ENCODE peak calls at places on chromosome 10, in seven cellular contexts. O is HCT116, B is upper lobe of right lung, V is PC-9, I is OCI-LY7, H is foreskin fibroblast, N is WERI-Rb-1. K is an unnamed sample.

GRCh38 chr10:6300106-6300783 is 97.5 kb downstream of the PFKFB3 start:
- DNase-seq in H (peak), B (no peak), O (no peak), V (peak), I (peak), N (no peak), K (no peak)

GRCh38 chr10:24483701-24484100 is 240.0 kb downstream of the ARHGAP21 start:
- DNase-seq in V (peak), O (peak), B (peak), N (peak), I (no peak), H (no peak), K (peak)

GRCh38 chr10:132241496-132241895 is 54.7 kb downstream of the DPYSL4 start:
- DNase-seq in H (no peak), I (no peak), O (no peak), B (no peak), V (no peak), N (no peak), K (no peak)

GRCh38 chr10:17599089-17599488 is 18.1 kb downstream of the HACD1 start:
- DNase-seq in I (no peak), N (peak), H (no peak), B (no peak), O (peak), V (no peak), K (no peak)

GRCh38 chr10:110344622-110345021 is 39.9 kb upstream of the SMNDC1 start:
- DNase-seq in H (no peak), O (no peak), I (no peak), N (no peak), B (no peak), V (peak), K (no peak)

GRCh38 chr10:121846555-121846954 is 81.3 kb downstream of the ATE1 start:
- DNase-seq in B (no peak), H (no peak), V (no peak), I (no peak), N (no peak), O (no peak), K (no peak)

GRCh38 chr10:126907423-126907970 is 2.3 kb downstream of the DOCK1 start:
- DNase-seq in V (no peak), O (no peak), I (no peak), N (no peak), B (no peak), H (no peak), K (no peak)

GRCh38 chr10:43354325-43354635 is 17.2 kb upstream of the FXYD4 start:
- DNase-seq in H (no peak), B (no peak), O (no peak), I (no peak), N (no peak), V (no peak), K (no peak)

GRCh38 chr10:600876-601275 is 88.6 kb downstream of the DIP2C start:
- DNase-seq in O (no peak), H (no peak), B (peak), I (no peak), N (no peak), V (no peak), K (peak)

GRCh38 chr10:14093735-14094484 is 236.8 kb downstream of the FRMD4A start:
- DNase-seq in N (peak), O (no peak), H (peak), B (no peak), I (no peak), V (peak), K (no peak)

GRCh38 chr10:132714096-132714721 is 71.7 kb downstream of the NKX6-2 start:
- DNase-seq in B (no peak), I (no peak), N (no peak), H (no peak), O (no peak), V (no peak), K (peak)

GRCh38 chr10:15898046-15898445 is 37.7 kb upstream of the MINDY3 start:
- DNase-seq in V (no peak), B (no peak), H (peak), I (peak), O (no peak), N (no peak), K (no peak)

GRCh38 chr10:96724621-96725020 is 4.3 kb upstream of the PIK3AP1 start:
- DNase-seq in V (no peak), B (no peak), N (no peak), O (no peak), H (no peak), I (no peak), K (no peak)

GRCh38 chr10:131456411-131456810 is 144.9 kb upstream of the TCERG1L start:
- DNase-seq in B (no peak), H (no peak), I (no peak), O (no peak), V (no peak), N (no peak), K (no peak)

GRCh38 chr10:80468002-80468401 is 13.9 kb downstream of the TSPAN14 start:
- DNase-seq in B (peak), O (no peak), V (no peak), I (peak), N (no peak), H (no peak), K (peak)

GRCh38 chr10:133257489-133258065 is 19.1 kb downstream of the ADAM8 start:
- DNase-seq in O (no peak), I (no peak), B (peak), V (no peak), N (peak), H (peak), K (peak)

GRCh38 chr10:12597800-12598750 is 248.7 kb downstream of the CAMK1D start:
- DNase-seq in O (no peak), B (no peak), I (no peak), N (no peak), H (no peak), V (no peak), K (no peak)

GRCh38 chr10:23341004-23341403 is 3.6 kb downstream of the C10orf67 start:
- DNase-seq in H (peak), I (no peak), N (no peak), B (no peak), V (no peak), O (no peak), K (no peak)

GRCh38 chr10:35495521-35496238 is 109.5 kb upstream of the GJD4 start:
- DNase-seq in H (peak), N (no peak), I (peak), O (no peak), B (no peak), V (no peak), K (no peak)

GRCh38 chr10:70146489-70147488 is at the start of gene TYSND1:
- DNase-seq in V (peak), H (peak), N (peak), O (peak), I (peak), B (peak), K (peak)

GRCh38 chr10:99419688-99420087 is 10.7 kb downstream of the GOT1 start:
- DNase-seq in N (no peak), H (no peak), O (no peak), V (no peak), I (no peak), B (no peak), K (no peak)

GRCh38 chr10:60148266-60148840 is 241.3 kb downstream of the ANK3 start:
- DNase-seq in I (no peak), O (no peak), B (no peak), N (no peak), V (peak), H (peak), K (no peak)

GRCh38 chr10:80382989-80383388 is 25.4 kb upstream of the PRXL2A start:
- DNase-seq in I (peak), N (peak), B (no peak), V (peak), H (peak), O (peak), K (no peak)

GRCh38 chr10:133161486-133162051 is 1.6 kb downstream of the KNDC1 start:
- DNase-seq in B (peak), I (no peak), O (no peak), N (peak), V (no peak), H (no peak), K (no peak)

GRCh38 chr10:76902949-76903348 is 734.7 kb downstream of the KCNMA1 start:
- DNase-seq in I (peak), H (no peak), N (peak), O (peak), V (no peak), B (no peak), K (no peak)

GRCh38 chr10:35493196-35494118 is 111.7 kb upstream of the GJD4 start:
- DNase-seq in H (no peak), N (no peak), O (no peak), I (peak), B (no peak), V (peak), K (no peak)

GRCh38 chr10:5566606-5567005 is 41.8 kb downstream of the CALML3 start:
- DNase-seq in B (peak), V (no peak), N (no peak), H (no peak), O (no peak), I (no peak), K (no peak)

GRCh38 chr10:14282271-14282670 is 48.5 kb downstream of the FRMD4A start:
- DNase-seq in N (no peak), H (peak), V (peak), B (no peak), O (no peak), I (no peak), K (no peak)

GRCh38 chr10:3080608-3081007 is 13.3 kb downstream of the PFKP start:
- DNase-seq in N (no peak), V (no peak), B (no peak), H (no peak), I (peak), O (no peak), K (no peak)

GRCh38 chr10:405648-406047 is 270.4 kb downstream of the ZMYND11 start:
- DNase-seq in O (no peak), H (no peak), I (no peak), B (no peak), N (no peak), V (no peak), K (no peak)

GRCh38 chr10:8211631-8212030 is 157.1 kb downstream of the GATA3 start:
- DNase-seq in O (no peak), H (no peak), I (no peak), B (no peak), N (no peak), V (no peak), K (no peak)

GRCh38 chr10:65611592-65611991 is 1314.2 kb upstream of the LRRTM3 start:
- DNase-seq in I (no peak), B (no peak), H (no peak), V (no peak), O (no peak), N (no peak), K (no peak)

DNA sequence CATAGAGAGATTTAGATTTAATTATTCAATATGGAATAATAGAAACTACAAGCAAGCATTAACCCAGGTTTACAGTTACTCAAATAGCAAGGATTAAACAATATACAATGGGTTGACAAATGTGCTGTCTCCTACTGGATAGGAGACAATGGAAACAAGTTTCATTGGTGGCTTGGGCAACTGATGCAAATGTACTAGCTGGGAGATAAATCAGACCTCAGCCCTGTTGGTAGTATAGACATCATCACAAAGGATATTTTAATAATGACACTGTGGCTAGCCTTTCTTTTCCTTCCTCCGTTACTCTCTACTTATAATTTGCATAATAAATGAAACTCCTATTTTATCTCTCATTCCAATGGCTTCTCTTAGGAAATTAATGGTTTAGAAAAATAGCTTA is 96.5 kb upstream of the DKK1 start:
- DNase-seq in N (no peak), V (no peak), I (no peak), B (no peak), O (no peak), H (no peak), K (no peak)
- H3K4me3 ChIP-seq in N (no peak), V (no peak), I (no peak), B (no peak), O (no peak), H (no peak), K (no peak)

GRCh38 chr10:100735087-100735344 is 10.4 kb upstream of the PAX2 start:
- DNase-seq in V (no peak), N (no peak), B (no peak), I (no peak), O (no peak), H (no peak), K (no peak)
- H3K4me3 ChIP-seq in V (no peak), N (no peak), B (no peak), I (no peak), O (no peak), H (no peak), K (no peak)

GRCh38 chr10:27485368-27485767 is 18.7 kb upstream of the RAB18 start:
- DNase-seq in B (no peak), H (no peak), I (no peak), V (no peak), N (no peak), O (no peak), K (no peak)

GRCh38 chr10:27479016-27479415 is 25.1 kb upstream of the RAB18 start:
- DNase-seq in H (no peak), V (no peak), I (no peak), N (no peak), B (no peak), O (no peak), K (no peak)

GRCh38 chr10:27481486-27481885 is 22.6 kb upstream of the RAB18 start:
- DNase-seq in N (no peak), H (no peak), O (no peak), V (no peak), I (no peak), B (no peak), K (no peak)

GRCh38 chr10:27485986-27486385 is 18.1 kb upstream of the RAB18 start:
- DNase-seq in V (no peak), O (no peak), H (no peak), I (no peak), N (no peak), B (no peak), K (no peak)

DNA sequence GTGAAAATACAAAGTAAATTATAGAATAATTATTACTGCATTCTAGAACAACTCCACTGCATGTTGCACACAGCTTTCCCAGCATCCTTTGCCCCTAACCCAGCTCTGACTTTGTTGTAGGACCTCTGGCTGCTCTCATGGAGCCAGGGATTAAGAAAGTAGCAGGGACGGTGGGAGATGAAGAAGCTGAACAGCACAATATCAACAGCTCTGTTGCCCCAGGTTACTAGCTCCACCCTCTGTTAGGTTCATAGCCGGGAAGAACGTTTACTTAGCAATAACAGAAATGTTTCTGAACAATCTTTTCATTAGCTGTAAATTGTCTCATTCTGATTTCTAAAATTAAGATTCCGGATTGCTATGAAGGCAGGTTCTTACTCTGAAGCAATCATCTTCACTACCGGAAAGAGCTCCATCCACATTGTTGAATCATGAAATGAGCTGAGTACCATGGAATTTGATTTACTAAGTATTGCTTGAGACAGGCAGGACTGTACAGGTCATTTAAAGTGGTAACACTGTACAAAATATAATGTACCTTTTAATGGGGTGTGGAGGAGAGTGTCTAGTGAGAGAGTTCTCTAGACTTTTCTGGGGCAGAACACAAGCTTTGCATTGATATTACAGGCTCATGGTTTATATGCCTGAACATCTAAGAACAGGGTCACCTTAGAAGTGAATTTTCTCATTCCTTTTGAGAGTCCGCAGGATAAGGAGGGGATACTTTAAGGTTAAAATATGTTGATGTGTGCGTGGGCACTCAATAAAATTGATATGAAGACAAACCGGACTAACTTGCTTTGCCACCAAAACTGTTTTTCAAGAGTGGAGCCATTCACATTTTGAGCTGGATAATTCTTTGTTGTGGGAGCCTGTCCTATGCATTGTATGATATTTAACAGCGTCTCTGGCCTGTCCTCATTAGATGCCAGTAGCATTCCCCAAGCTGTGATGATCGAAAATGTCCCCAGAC is 20.8 kb upstream of the RAB18 start:
- DNase-seq in V (peak), I (no peak), O (no peak), H (no peak), N (no peak), B (no peak), K (no peak)
- H3K4me3 ChIP-seq in V (no peak), I (no peak), O (no peak), H (no peak), N (no peak), B (no peak), K (no peak)

GRCh38 chr10:128121750-128122412 is 4.3 kb downstream of the MKI67 start:
- DNase-seq in N (peak), V (no peak), B (no peak), I (no peak), O (no peak), H (no peak), K (no peak)

GRCh38 chr10:128124813-128125403 is 1.3 kb downstream of the MKI67 start:
- DNase-seq in O (no peak), H (no peak), V (no peak), N (no peak), I (peak), B (no peak), K (no peak)

GRCh38 chr10:128125944-128126764 is at the start of gene MKI67:
- DNase-seq in O (peak), I (peak), N (peak), B (peak), V (peak), H (peak), K (peak)

GRCh38 chr10:128125416-128125943 is 743 bp downstream of the MKI67 start:
- DNase-seq in V (no peak), H (no peak), N (peak), B (no peak), I (peak), O (no peak), K (no peak)

DNA sequence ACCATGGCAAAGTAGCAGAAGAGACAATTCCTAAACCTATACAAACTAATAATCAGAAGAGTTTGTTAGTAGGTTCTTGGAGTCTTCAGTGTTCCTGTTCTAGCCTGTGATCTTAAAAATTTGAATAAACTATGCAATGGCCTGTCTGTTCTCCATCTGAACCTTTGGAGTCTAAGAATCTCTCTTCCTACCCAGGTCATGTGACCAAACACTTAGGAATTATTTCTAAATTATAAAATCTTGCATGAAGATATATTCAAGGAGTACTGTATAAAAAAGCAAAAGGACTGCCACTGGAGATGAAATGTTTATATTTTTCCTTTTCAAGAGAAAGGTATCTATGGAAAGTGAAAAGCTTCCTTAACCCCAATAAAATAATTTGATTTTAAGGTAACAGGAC is 2.4 kb downstream of the MKI67 start:
- DNase-seq in I (no peak), B (no peak), N (no peak), O (no peak), V (no peak), H (no peak), K (no peak)
- H3K4me3 ChIP-seq in I (peak), B (no peak), N (peak), O (no peak), V (peak), H (peak), K (no peak)

K was measured in left lung.